ENCODE peak calls at places on chromosomes 13 and 19, in nine cellular contexts. L is trophoblast cell, H is H9, R is HCT116, C is kidney, F is neural progenitor cell, B is adipocyte, A is mesenchymal stem cell, E is K562. V is an unnamed sample. For H3K9me3, the result is how much of the 10 kb centered on the place peaks cover.

GRCh38 chr13:21149568-21149967 is 26.8 kb downstream of the SKA3 start:
- DNase-seq in L (no peak), H (no peak), R (no peak), C (no peak), F (no peak), B (no peak), A (peak), E (no peak), V (peak)

GRCh38 chr19:46945668-46946067 is 74.0 kb upstream of the NPAS1 start:
- DNase-seq in L (no peak), H (no peak), R (no peak), C (no peak), F (no peak), B (no peak), A (peak), E (no peak), V (peak)

GRCh38 chr19:56142897-56143434 is 1.9 kb downstream of the ZNF444 start:
- DNase-seq in L (peak), H (no peak), R (no peak), C (no peak), F (no peak), B (no peak), A (no peak), E (no peak), V (no peak)

GRCh38 chr19:1247747-1248453 is 483 bp upstream of the MIDN start:
- DNase-seq in L (peak), H (peak), R (no peak), C (peak), F (peak), B (peak), A (peak), E (peak), V (peak)

GRCh38 chr13:98664047-98664446 is 87.1 kb upstream of the STK24 start:
- DNase-seq in L (peak), H (no peak), R (peak), C (no peak), F (no peak), B (peak), A (peak), E (no peak), V (peak)

GRCh38 chr19:52200044-52200443 is 10.2 kb downstream of the PPP2R1A start:
- DNase-seq in L (peak), H (no peak), R (no peak), C (no peak), F (no peak), B (peak), A (peak), E (no peak), V (peak)

GRCh38 chr19:46021531-46022041 is 1.3 kb downstream of the PGLYRP1 start:
- DNase-seq in L (no peak), H (peak), R (no peak), C (no peak), F (no peak), B (no peak), A (no peak), E (peak), V (no peak)

GRCh38 chr13:30340367-30341184 is 33.2 kb upstream of the KATNAL1 start:
- DNase-seq in L (peak), H (no peak), R (peak), C (peak), F (no peak), B (peak), A (peak), E (peak), V (peak)

GRCh38 chr13:24866488-24866887 is 102.5 kb downstream of the RNF17 start:
- DNase-seq in L (no peak), H (no peak), R (no peak), C (no peak), F (no peak), B (no peak), A (no peak), E (no peak), V (no peak)

GRCh38 chr13:24861617-24862362 is 97.8 kb downstream of the RNF17 start:
- DNase-seq in L (no peak), H (no peak), R (no peak), C (no peak), F (no peak), B (no peak), A (no peak), E (no peak), V (no peak)

GRCh38 chr13:24864579-24864978 is 100.6 kb downstream of the RNF17 start:
- DNase-seq in L (no peak), H (no peak), R (no peak), C (no peak), F (no peak), B (no peak), A (no peak), E (no peak), V (no peak)

GRCh38 chr13:24865158-24865557 is 101.2 kb downstream of the RNF17 start:
- DNase-seq in L (no peak), H (no peak), R (no peak), C (no peak), F (no peak), B (peak), A (peak), E (no peak), V (no peak)

GRCh38 chr13:24863748-24864540 is 100.0 kb downstream of the RNF17 start:
- DNase-seq in L (no peak), H (no peak), R (no peak), C (no peak), F (no peak), B (no peak), A (no peak), E (peak), V (no peak)
- H3K9me3 ChIP-seq in L (under half), H (under half), R (under half), C (under half), F (under half), B (under half), A (under half), E (under half), V (under half)

GRCh38 chr19:53991224-53992113 is at the start of gene CACNG6:
- DNase-seq in L (no peak), H (peak), R (no peak), C (no peak), F (peak), B (peak), A (peak), E (no peak), V (no peak)
- H3K9ac ChIP-seq in L (no peak), H (no peak), R (no peak), C (no peak), F (no peak), B (no peak), A (no peak), E (no peak), V (no peak)

GRCh38 chr13:24688111-24688510 is 7.9 kb downstream of the ATP12A start:
- DNase-seq in L (no peak), H (no peak), R (no peak), C (no peak), F (no peak), B (no peak), A (no peak), E (no peak), V (no peak)
- H3K9me3 ChIP-seq in L (under half), H (under half), R (under half), C (under half), F (under half), B (under half), A (under half), E (under half), V (under half)

DNA sequence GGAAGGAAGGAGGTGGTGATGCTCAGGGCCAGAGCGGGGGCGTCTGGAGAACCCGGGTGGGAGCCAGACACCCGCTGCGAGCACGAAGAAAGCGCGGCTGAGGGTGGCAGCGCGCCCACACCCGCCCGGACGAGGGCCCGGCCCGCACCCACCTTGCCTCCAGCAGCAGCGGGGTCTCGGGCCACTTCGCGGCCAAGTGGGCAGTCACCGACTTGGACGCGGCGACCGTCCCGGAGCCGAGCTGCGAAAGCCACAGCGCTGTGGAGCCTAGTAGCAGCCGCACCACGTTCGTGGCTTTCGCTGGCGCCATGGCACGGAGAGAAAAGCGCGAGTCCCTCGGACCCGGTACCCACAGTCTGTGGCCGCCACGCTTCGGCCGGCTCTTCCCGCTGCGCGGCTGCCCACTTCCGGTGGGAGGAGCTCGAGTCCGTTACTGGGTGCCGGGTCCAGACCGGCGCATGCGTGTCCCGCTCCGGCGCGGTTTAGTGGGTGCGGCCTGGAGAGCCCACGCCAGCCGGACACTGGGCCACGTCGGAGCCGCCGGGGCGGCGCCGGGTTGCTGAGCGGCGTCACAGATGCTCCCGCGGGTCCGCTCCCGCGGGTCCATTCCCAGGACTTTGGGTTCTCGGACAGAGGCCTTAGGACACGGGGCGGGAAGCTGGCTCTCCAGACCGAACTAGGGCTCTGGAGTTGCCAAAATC is at the start of gene UGGT2:
- DNase-seq in L (peak), H (peak), R (peak), C (peak), F (peak), B (peak), A (peak), E (peak), V (peak)
- H3K9ac ChIP-seq in L (peak), H (peak), R (peak), C (peak), F (peak), B (peak), A (peak), E (peak), V (peak)

GRCh38 chr19:8097681-8098567 is 45.4 kb downstream of the CCL25 start:
- DNase-seq in L (no peak), H (no peak), R (no peak), C (no peak), F (no peak), B (no peak), A (no peak), E (no peak), V (no peak)
- H3K9me3 ChIP-seq in L (under half), H (under half), R (under half), C (under half), F (under half), B (under half), A (under half), E (under half), V (under half)